ENCODE peak calls at places on chromosome 13, in four cellular contexts. V is GM12878, L is HepG2, M is K562. K is an unnamed sample.

GRCh38 chr13:39397221-39397620 is 205.8 kb downstream of the LHFPL6 start:
- DNase-seq in L (no peak), V (no peak), M (no peak), K (no peak)

GRCh38 chr13:75869981-75870380 is 233.9 kb downstream of the LMO7 start:
- DNase-seq in V (no peak), M (no peak), L (no peak), K (no peak)

GRCh38 chr13:73625562-73626339 is 508.5 kb downstream of the KLF12 start:
- DNase-seq in L (no peak), V (no peak), M (no peak), K (no peak)

GRCh38 chr13:77377016-77377415 is 50.1 kb upstream of the MYCBP2 start:
- DNase-seq in M (no peak), L (no peak), V (no peak), K (no peak)

GRCh38 chr13:22455036-22455435 is 725.7 kb upstream of the SGCG start:
- DNase-seq in M (no peak), V (no peak), L (no peak), K (no peak)

GRCh38 chr13:33213024-33213795 is 72.3 kb downstream of the STARD13 start:
- DNase-seq in M (no peak), L (peak; percentile 46), V (no peak), K (no peak)

GRCh38 chr13:26024558-26024957 is 27.3 kb downstream of the SHISA2 start:
- DNase-seq in V (no peak), M (no peak), L (no peak), K (no peak)

GRCh38 chr13:100035936-100036335 is 53.0 kb upstream of the PCCA start:
- DNase-seq in V (no peak), L (peak; percentile 9), M (no peak), K (no peak)

GRCh38 chr13:27131202-27131623 is 40.4 kb downstream of the USP12 start:
- DNase-seq in M (peak; percentile 13), L (no peak), V (peak; percentile 99), K (no peak)

GRCh38 chr13:33446821-33447481 is 161.4 kb upstream of the STARD13 start:
- DNase-seq in L (no peak), M (no peak), V (no peak), K (no peak)

GRCh38 chr13:26221399-26221720 is 754 bp downstream of the RNF6 start:
- DNase-seq in L (no peak), V (no peak), M (no peak), K (peak; percentile 14)

GRCh38 chr13:50191004-50191403 is 175.8 kb downstream of the KCNRG start:
- DNase-seq in V (no peak), M (no peak), L (no peak), K (no peak)

GRCh38 chr13:76635232-76636021 is 250.8 kb downstream of the KCTD12 start:
- DNase-seq in V (no peak), L (no peak), M (no peak), K (no peak)

GRCh38 chr13:80783926-80784325 is 443.0 kb upstream of the SPRY2 start:
- DNase-seq in V (no peak), L (no peak), M (no peak), K (no peak)

GRCh38 chr13:47904239-47904638 is 96.8 kb downstream of the SUCLA2 start:
- DNase-seq in V (no peak), L (no peak), M (peak; percentile 10), K (no peak)

GRCh38 chr13:100610399-100611347 is 22.1 kb upstream of the GGACT start:
- DNase-seq in L (no peak), M (no peak), V (peak; percentile 12), K (no peak)

GRCh38 chr13:76620036-76620435 is 266.2 kb downstream of the KCTD12 start:
- DNase-seq in V (no peak), M (no peak), L (no peak), K (no peak)

GRCh38 chr13:95256086-95256485 is 45.2 kb downstream of the ABCC4 start:
- DNase-seq in V (no peak), L (peak; percentile 23), M (no peak), K (peak; percentile 87)

GRCh38 chr13:41631296-41631965 is 174.1 kb downstream of the RGCC start:
- DNase-seq in V (no peak), L (no peak), M (no peak), K (no peak)

GRCh38 chr13:49985129-49985528 is 11.7 kb upstream of the TRIM13 start:
- DNase-seq in V (no peak), M (no peak), L (no peak), K (no peak)

GRCh38 chr13:112531263-112531794 is 56.6 kb downstream of the TUBGCP3 start:
- DNase-seq in M (no peak), V (no peak), L (no peak), K (no peak)

GRCh38 chr13:27954406-27954851 is 14.7 kb downstream of the CDX2 start:
- DNase-seq in V (no peak), L (no peak), M (no peak), K (peak; percentile 68)

GRCh38 chr13:79128158-79128557 is 277.9 kb downstream of the RBM26 start:
- DNase-seq in M (no peak), L (peak; percentile 2), V (peak; percentile 13), K (peak; percentile 9)

GRCh38 chr13:46015374-46015773 is 37.2 kb downstream of the ZC3H13 start:
- DNase-seq in V (no peak), L (no peak), M (no peak), K (no peak)

GRCh38 chr13:42720116-42720857 is 61.1 kb upstream of the FAM216B start:
- DNase-seq in M (peak; percentile 5), V (peak; percentile 13), L (peak; percentile 7), K (peak; percentile 66)

GRCh38 chr13:37651891-37652290 is 53.3 kb upstream of the POSTN start:
- DNase-seq in L (no peak), V (no peak), M (no peak), K (no peak)

GRCh38 chr13:27559714-27560113 is 60.6 kb downstream of the LNX2 start:
- DNase-seq in L (no peak), M (no peak), V (peak; percentile 1), K (no peak)

GRCh38 chr13:27450921-27451461 is 627 bp upstream of the MTIF3 start:
- DNase-seq in V (no peak), M (peak; percentile 32), L (peak; percentile 16), K (peak; percentile 25)

GRCh38 chr13:85223883-85224656 is 575.1 kb downstream of the SLITRK6 start:
- DNase-seq in V (no peak), M (no peak), L (no peak), K (no peak)

GRCh38 chr13:94112227-94112626 is 367.3 kb downstream of the DCT start:
- DNase-seq in M (no peak), L (peak; percentile 28), V (no peak), K (peak; percentile 4)

GRCh38 chr13:100088282-100088647 is 628 bp upstream of the PCCA start:
- DNase-seq in L (no peak), V (no peak), M (no peak), K (no peak)

GRCh38 chr13:94674609-94675348 is 37.6 kb downstream of the SOX21 start:
- DNase-seq in V (no peak), M (peak; percentile 64), L (peak; percentile 59), K (peak; percentile 66)

GRCh38 chr13:85661639-85662038 is 137.6 kb downstream of the SLITRK6 start:
- DNase-seq in M (no peak), L (no peak), V (no peak), K (no peak)

GRCh38 chr13:51101636-51102218 is 9.3 kb downstream of the C13orf42 start:
- DNase-seq in V (no peak), M (no peak), L (no peak), K (no peak)

GRCh38 chr13:72104656-72105180 is 237.7 kb upstream of the DACH1 start:
- DNase-seq in L (no peak), M (no peak), V (no peak), K (no peak)
- TF ChIP-seq POLR2AphosphoS2 in L (no peak), M (no peak), V (no peak), K (no peak)

GRCh38 chr13:102729560-102730275 is 34.9 kb upstream of the METTL21C start:
- DNase-seq in M (no peak), V (no peak), L (no peak), K (peak; percentile 2)
- TF ChIP-seq MYC in M (no peak), V (no peak), L (no peak), K (no peak)

GRCh38 chr13:36026556-36026955 is 104.6 kb downstream of the DCLK1 start:
- DNase-seq in L (no peak), M (no peak), V (no peak), K (no peak)
- H3K27ac ChIP-seq in L (no peak overlapping the region), M (no peak overlapping the region), V (no peak overlapping the region), K (no peak overlapping the region)

GRCh38 chr13:20689291-20689690 is 14.2 kb upstream of the IL17D start:
- DNase-seq in V (no peak), L (no peak), M (no peak), K (no peak)
- TF ChIP-seq POLR2AphosphoS2 in V (no peak), L (no peak), M (no peak), K (no peak)

GRCh38 chr13:108326318-108326717 is 56.8 kb downstream of the TNFSF13B start:
- DNase-seq in V (peak; percentile 8), L (peak; percentile 13), M (no peak), K (no peak)

GRCh38 chr13:108325863-108326262 is 56.3 kb downstream of the TNFSF13B start:
- DNase-seq in V (no peak), M (no peak), L (no peak), K (no peak)

GRCh38 chr13:108322206-108322824 is 52.8 kb downstream of the TNFSF13B start:
- DNase-seq in M (peak; percentile 10), V (peak; percentile 9), L (peak; percentile 23), K (peak; percentile 4)
- TF ChIP-seq MYC in M (no peak), V (no peak), L (no peak), K (no peak)

GRCh38 chr13:44240611-44241010 is 133.0 kb upstream of the SERP2 start:
- DNase-seq in V (no peak), M (no peak), L (no peak), K (no peak)

GRCh38 chr13:44241638-44242037 is 132.0 kb upstream of the SERP2 start:
- DNase-seq in V (no peak), M (no peak), L (no peak), K (no peak)

GRCh38 chr13:44244288-44244687 is 129.3 kb upstream of the SERP2 start:
- DNase-seq in V (no peak), M (peak; percentile 38), L (no peak), K (no peak)

GRCh38 chr13:44238011-44238421 is 135.6 kb upstream of the SERP2 start:
- DNase-seq in V (no peak), L (no peak), M (no peak), K (no peak)

DNA sequence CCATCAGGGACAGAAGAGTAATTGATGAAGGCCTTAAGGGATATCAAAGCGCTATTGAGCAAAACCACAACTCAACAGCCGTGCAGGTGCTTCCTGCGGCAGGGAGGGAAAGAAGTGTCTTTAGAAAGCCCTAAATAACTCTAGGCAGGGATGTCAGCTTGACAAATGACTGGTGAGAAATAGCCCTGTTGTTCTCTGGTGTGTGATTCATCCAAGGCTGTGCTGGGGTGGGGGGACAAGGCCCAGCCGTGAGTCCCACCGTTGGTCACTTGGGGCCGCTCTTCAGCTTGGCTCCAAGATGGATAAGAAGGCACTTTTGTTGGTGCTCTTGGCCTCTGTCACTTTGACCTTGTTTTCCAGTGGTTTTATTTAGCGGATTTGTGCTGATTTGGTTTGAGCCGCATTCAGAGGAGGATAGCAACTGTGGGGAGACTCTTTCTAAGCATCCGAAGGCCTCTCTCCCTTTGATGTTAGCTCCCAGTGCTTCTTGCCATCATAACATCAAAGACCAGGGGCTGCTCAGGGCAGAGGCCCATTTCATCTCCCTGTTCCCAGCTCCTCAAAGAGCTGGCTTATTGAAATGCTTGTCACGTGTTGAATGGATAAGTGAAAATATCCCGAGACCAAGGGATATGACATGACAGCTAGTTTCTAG is 130.3 kb upstream of the SERP2 start:
- DNase-seq in L (peak; percentile 54), M (peak; percentile 75), V (no peak), K (peak; percentile 66)
- H3K27ac ChIP-seq in L (no peak overlapping the region), M (no peak overlapping the region), V (no peak overlapping the region), K (peak overlapping the region; percentile 48)

K was measured in A549.